ENCODE peak calls at places on chromosome 19, in seven cellular contexts. One of them, this sample, is unnamed.

GRCh38 chr19:5926641-5927438 is 12.8 kb downstream of the CAPS start:
- DNase-seq in GM12878: no peak
- DNase-seq in Panc1: no peak
- DNase-seq in HL-60: no peak
- DNase-seq in stomach: no peak
- DNase-seq in vagina: peak
- DNase-seq in GM23338: no peak
- DNase-seq in this sample: no peak

GRCh38 chr19:37943480-37943879 is 36.5 kb downstream of the SIPA1L3 start:
- DNase-seq in stomach: peak
- DNase-seq in GM12878: no peak
- DNase-seq in HL-60: no peak
- DNase-seq in vagina: no peak
- DNase-seq in GM23338: no peak
- DNase-seq in Panc1: no peak
- DNase-seq in this sample: no peak

GRCh38 chr19:32191921-32192320 is 153.5 kb upstream of the ZNF507 start:
- DNase-seq in stomach: no peak
- DNase-seq in GM12878: no peak
- DNase-seq in vagina: peak
- DNase-seq in GM23338: no peak
- DNase-seq in Panc1: no peak
- DNase-seq in HL-60: no peak
- DNase-seq in this sample: no peak

GRCh38 chr19:14871619-14872230 is 14.2 kb downstream of the OR7A17 start:
- DNase-seq in HL-60: no peak
- DNase-seq in Panc1: no peak
- DNase-seq in vagina: no peak
- DNase-seq in stomach: no peak
- DNase-seq in GM23338: peak
- DNase-seq in GM12878: peak
- DNase-seq in this sample: no peak

GRCh38 chr19:33273065-33273736 is 29.1 kb downstream of the CEBPA start:
- DNase-seq in GM23338: no peak
- DNase-seq in Panc1: no peak
- DNase-seq in GM12878: no peak
- DNase-seq in HL-60: no peak
- DNase-seq in stomach: no peak
- DNase-seq in vagina: no peak
- DNase-seq in this sample: peak

GRCh38 chr19:34487651-34488051 is 6.1 kb downstream of the WTIP start:
- DNase-seq in GM12878: no peak
- DNase-seq in GM23338: no peak
- DNase-seq in HL-60: no peak
- DNase-seq in Panc1: no peak
- DNase-seq in stomach: no peak
- DNase-seq in vagina: no peak
- DNase-seq in this sample: no peak

GRCh38 chr19:6270076-6270745 is 9.6 kb downstream of the MLLT1 start:
- DNase-seq in GM12878: no peak
- DNase-seq in vagina: no peak
- DNase-seq in Panc1: no peak
- DNase-seq in HL-60: no peak
- DNase-seq in stomach: no peak
- DNase-seq in GM23338: no peak
- DNase-seq in this sample: no peak

GRCh38 chr19:39498262-39499081 is at the start of gene DLL3:
- DNase-seq in Panc1: peak
- DNase-seq in stomach: no peak
- DNase-seq in vagina: no peak
- DNase-seq in HL-60: no peak
- DNase-seq in GM23338: peak
- DNase-seq in GM12878: no peak
- DNase-seq in this sample: no peak

GRCh38 chr19:6778386-6778785 is 5.9 kb downstream of the VAV1 start:
- DNase-seq in GM12878: no peak
- DNase-seq in vagina: no peak
- DNase-seq in stomach: no peak
- DNase-seq in HL-60: no peak
- DNase-seq in Panc1: no peak
- DNase-seq in GM23338: no peak
- DNase-seq in this sample: no peak

GRCh38 chr19:45492627-45493470 is 4.0 kb downstream of the RTN2 start:
- DNase-seq in stomach: no peak
- DNase-seq in GM12878: no peak
- DNase-seq in Panc1: no peak
- DNase-seq in HL-60: no peak
- DNase-seq in vagina: no peak
- DNase-seq in GM23338: peak
- DNase-seq in this sample: peak
- TF ChIP-seq POLR2AphosphoS5 in stomach: no peak
- TF ChIP-seq POLR2AphosphoS5 in GM12878: no peak
- TF ChIP-seq POLR2AphosphoS5 in Panc1: no peak
- TF ChIP-seq POLR2AphosphoS5 in HL-60: no peak
- TF ChIP-seq POLR2AphosphoS5 in vagina: peak
- TF ChIP-seq POLR2AphosphoS5 in GM23338: peak
- TF ChIP-seq POLR2AphosphoS5 in this sample: no peak

GRCh38 chr19:20664917-20665781 is 3.8 kb upstream of the ZNF626 start:
- DNase-seq in Panc1: no peak
- DNase-seq in GM12878: no peak
- DNase-seq in stomach: no peak
- DNase-seq in vagina: no peak
- DNase-seq in GM23338: peak
- DNase-seq in HL-60: no peak
- DNase-seq in this sample: no peak
- TF ChIP-seq POLR2AphosphoS5 in Panc1: no peak
- TF ChIP-seq POLR2AphosphoS5 in GM12878: no peak
- TF ChIP-seq POLR2AphosphoS5 in stomach: no peak
- TF ChIP-seq POLR2AphosphoS5 in vagina: no peak
- TF ChIP-seq POLR2AphosphoS5 in GM23338: no peak
- TF ChIP-seq POLR2AphosphoS5 in HL-60: no peak
- TF ChIP-seq POLR2AphosphoS5 in this sample: no peak

DNA sequence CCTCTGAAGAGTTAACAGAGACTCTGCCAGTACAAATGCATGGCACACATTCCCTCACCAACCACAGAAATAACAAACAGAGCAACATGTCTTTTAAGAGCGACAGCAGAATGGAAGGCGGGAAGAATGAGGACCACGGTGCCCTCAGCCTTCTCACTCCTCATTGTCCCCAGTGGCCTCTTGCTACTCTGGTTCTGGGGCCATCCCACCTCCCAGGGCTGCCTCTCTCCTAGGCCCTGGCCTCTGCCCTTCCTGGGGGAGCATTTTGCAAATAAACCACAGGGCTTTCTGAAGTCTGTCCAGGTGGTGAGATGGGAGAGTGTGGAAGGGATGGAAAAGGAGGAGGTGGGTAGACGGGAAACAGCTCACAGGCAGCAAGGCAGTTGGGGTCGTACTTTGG is 28.3 kb downstream of the CYP2B6 start:
- DNase-seq in GM23338: no peak
- DNase-seq in Panc1: no peak
- DNase-seq in GM12878: no peak
- DNase-seq in stomach: no peak
- DNase-seq in HL-60: no peak
- DNase-seq in vagina: no peak
- DNase-seq in this sample: no peak
- TF ChIP-seq POLR2AphosphoS5 in GM23338: no peak
- TF ChIP-seq POLR2AphosphoS5 in Panc1: no peak
- TF ChIP-seq POLR2AphosphoS5 in GM12878: no peak
- TF ChIP-seq POLR2AphosphoS5 in stomach: no peak
- TF ChIP-seq POLR2AphosphoS5 in HL-60: no peak
- TF ChIP-seq POLR2AphosphoS5 in vagina: no peak
- TF ChIP-seq POLR2AphosphoS5 in this sample: no peak

GRCh38 chr19:13834308-13834790 is 39.1 kb downstream of the ZSWIM4 start:
- DNase-seq in stomach: no peak
- DNase-seq in GM12878: no peak
- DNase-seq in HL-60: no peak
- DNase-seq in vagina: peak
- DNase-seq in GM23338: no peak
- DNase-seq in Panc1: no peak
- DNase-seq in this sample: no peak
- TF ChIP-seq POLR2AphosphoS5 in stomach: no peak
- TF ChIP-seq POLR2AphosphoS5 in GM12878: no peak
- TF ChIP-seq POLR2AphosphoS5 in HL-60: no peak
- TF ChIP-seq POLR2AphosphoS5 in vagina: no peak
- TF ChIP-seq POLR2AphosphoS5 in GM23338: no peak
- TF ChIP-seq POLR2AphosphoS5 in Panc1: no peak
- TF ChIP-seq POLR2AphosphoS5 in this sample: no peak

GRCh38 chr19:12696366-12697335 is at the start of gene FBXW9:
- DNase-seq in Panc1: peak
- DNase-seq in GM23338: peak
- DNase-seq in GM12878: peak
- DNase-seq in vagina: peak
- DNase-seq in HL-60: peak
- DNase-seq in stomach: peak
- DNase-seq in this sample: peak
- TF ChIP-seq POLR2AphosphoS5 in Panc1: peak
- TF ChIP-seq POLR2AphosphoS5 in GM23338: peak
- TF ChIP-seq POLR2AphosphoS5 in GM12878: peak
- TF ChIP-seq POLR2AphosphoS5 in vagina: peak
- TF ChIP-seq POLR2AphosphoS5 in HL-60: peak
- TF ChIP-seq POLR2AphosphoS5 in stomach: peak
- TF ChIP-seq POLR2AphosphoS5 in this sample: peak

GRCh38 chr19:36120092-36120983 is 5.1 kb downstream of the TBCB start:
- DNase-seq in Panc1: no peak
- DNase-seq in GM23338: no peak
- DNase-seq in GM12878: no peak
- DNase-seq in stomach: no peak
- DNase-seq in HL-60: no peak
- DNase-seq in vagina: no peak
- DNase-seq in this sample: no peak
- TF ChIP-seq POLR2AphosphoS5 in Panc1: no peak
- TF ChIP-seq POLR2AphosphoS5 in GM23338: no peak
- TF ChIP-seq POLR2AphosphoS5 in GM12878: no peak
- TF ChIP-seq POLR2AphosphoS5 in stomach: no peak
- TF ChIP-seq POLR2AphosphoS5 in HL-60: no peak
- TF ChIP-seq POLR2AphosphoS5 in vagina: no peak
- TF ChIP-seq POLR2AphosphoS5 in this sample: no peak

GRCh38 chr19:16425993-16426392 is 45.8 kb downstream of the EPS15L1 start:
- DNase-seq in stomach: no peak
- DNase-seq in HL-60: no peak
- DNase-seq in vagina: no peak
- DNase-seq in Panc1: no peak
- DNase-seq in GM12878: no peak
- DNase-seq in GM23338: no peak
- DNase-seq in this sample: no peak

GRCh38 chr19:16428372-16429036 is 43.3 kb downstream of the EPS15L1 start:
- DNase-seq in GM23338: no peak
- DNase-seq in stomach: no peak
- DNase-seq in Panc1: no peak
- DNase-seq in GM12878: no peak
- DNase-seq in HL-60: no peak
- DNase-seq in vagina: no peak
- DNase-seq in this sample: no peak

GRCh38 chr19:16425019-16425418 is 46.8 kb downstream of the EPS15L1 start:
- DNase-seq in GM12878: no peak
- DNase-seq in Panc1: no peak
- DNase-seq in GM23338: no peak
- DNase-seq in vagina: no peak
- DNase-seq in HL-60: no peak
- DNase-seq in stomach: no peak
- DNase-seq in this sample: peak

GRCh38 chr19:16429759-16430091 is 42.0 kb downstream of the EPS15L1 start:
- DNase-seq in stomach: no peak
- DNase-seq in GM12878: no peak
- DNase-seq in Panc1: no peak
- DNase-seq in HL-60: no peak
- DNase-seq in vagina: no peak
- DNase-seq in GM23338: no peak
- DNase-seq in this sample: no peak

DNA sequence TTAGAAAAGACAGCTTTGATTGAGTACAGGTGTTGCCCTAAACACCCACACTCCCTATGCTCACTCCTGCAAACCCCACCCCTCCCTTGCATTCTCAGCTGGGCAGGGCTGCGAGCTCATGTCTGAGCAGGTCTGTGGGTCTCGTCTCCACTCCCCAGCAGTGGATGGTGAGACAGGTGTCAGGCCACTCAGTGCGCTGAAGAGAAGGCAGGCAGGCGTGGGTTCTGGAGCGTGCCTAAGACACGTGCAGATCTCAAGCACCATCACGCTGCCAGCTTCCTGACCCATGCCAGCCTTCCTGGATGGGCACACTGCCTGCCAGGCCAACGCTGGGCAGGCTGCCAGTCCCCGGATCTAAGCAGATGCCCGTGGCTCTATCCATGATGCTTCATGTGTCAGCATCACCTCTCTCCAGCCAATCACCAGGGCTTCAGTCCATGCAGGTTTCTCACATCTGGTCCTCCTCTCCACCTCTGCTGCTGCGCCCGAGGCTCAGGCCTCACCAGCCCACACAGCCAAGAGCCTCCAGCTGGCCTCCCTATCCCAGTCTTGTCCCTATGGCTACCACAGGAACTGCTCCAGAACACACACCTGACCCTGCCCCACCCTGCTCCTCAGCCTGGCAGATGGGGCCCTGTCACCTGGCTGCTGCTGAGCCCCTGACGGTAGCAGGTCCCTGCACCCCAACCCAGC is 42.6 kb downstream of the EPS15L1 start:
- DNase-seq in Panc1: no peak
- DNase-seq in HL-60: no peak
- DNase-seq in GM12878: no peak
- DNase-seq in vagina: no peak
- DNase-seq in GM23338: no peak
- DNase-seq in stomach: peak
- DNase-seq in this sample: peak
- TF ChIP-seq POLR2AphosphoS5 in Panc1: no peak
- TF ChIP-seq POLR2AphosphoS5 in HL-60: no peak
- TF ChIP-seq POLR2AphosphoS5 in GM12878: no peak
- TF ChIP-seq POLR2AphosphoS5 in vagina: no peak
- TF ChIP-seq POLR2AphosphoS5 in GM23338: no peak
- TF ChIP-seq POLR2AphosphoS5 in stomach: no peak
- TF ChIP-seq POLR2AphosphoS5 in this sample: no peak

GRCh38 chr19:16380943-16381755 is 56.5 kb downstream of the KLF2 start:
- DNase-seq in vagina: no peak
- DNase-seq in stomach: no peak
- DNase-seq in GM12878: no peak
- DNase-seq in GM23338: no peak
- DNase-seq in Panc1: no peak
- DNase-seq in HL-60: no peak
- DNase-seq in this sample: no peak

GRCh38 chr19:16381756-16382401 is 57.3 kb downstream of the KLF2 start:
- DNase-seq in Panc1: no peak
- DNase-seq in vagina: peak
- DNase-seq in GM12878: no peak
- DNase-seq in GM23338: no peak
- DNase-seq in HL-60: no peak
- DNase-seq in stomach: no peak
- DNase-seq in this sample: no peak

GRCh38 chr19:16383584-16384161 is 59.0 kb downstream of the KLF2 start:
- DNase-seq in GM23338: no peak
- DNase-seq in Panc1: no peak
- DNase-seq in HL-60: no peak
- DNase-seq in stomach: no peak
- DNase-seq in GM12878: no peak
- DNase-seq in vagina: no peak
- DNase-seq in this sample: no peak

GRCh38 chr19:16384688-16385087 is 60.1 kb downstream of the KLF2 start:
- DNase-seq in stomach: no peak
- DNase-seq in GM23338: no peak
- DNase-seq in vagina: no peak
- DNase-seq in GM12878: no peak
- DNase-seq in HL-60: no peak
- DNase-seq in Panc1: no peak
- DNase-seq in this sample: no peak

GRCh38 chr19:16382775-16383543 is 58.3 kb downstream of the KLF2 start:
- DNase-seq in Panc1: peak
- DNase-seq in stomach: peak
- DNase-seq in GM12878: no peak
- DNase-seq in HL-60: peak
- DNase-seq in GM23338: peak
- DNase-seq in vagina: no peak
- DNase-seq in this sample: no peak
- TF ChIP-seq POLR2AphosphoS5 in Panc1: no peak
- TF ChIP-seq POLR2AphosphoS5 in stomach: peak
- TF ChIP-seq POLR2AphosphoS5 in GM12878: no peak
- TF ChIP-seq POLR2AphosphoS5 in HL-60: no peak
- TF ChIP-seq POLR2AphosphoS5 in GM23338: no peak
- TF ChIP-seq POLR2AphosphoS5 in vagina: peak
- TF ChIP-seq POLR2AphosphoS5 in this sample: peak